ENCODE peak calls at places on chromosomes 2 and 18, in ten cellular contexts. U is mucosa of descending colon; A is HepG2; T is epithelial cell of esophagus; Z is fibroblast of lung; K is psoas muscle; G is hepatocyte; E is dorsolateral prefrontal cortex; R is left lung; Y is activated CD8-positive, alpha-beta T cell treated with anti-CD3 and anti-CD28 coated beads for 36 hours. W is an unnamed sample.

GRCh38 chr18:63970803-63971191 is 916 bp downstream of the SERPINB8 start:
- DNase-seq in R (peak), Y (no peak), U (peak), E (peak), Z (peak), K (peak), G (peak), T (peak), A (no peak), W (peak)

GRCh38 chr2:239369631-239370161 is 31.1 kb downstream of the HDAC4 start:
- DNase-seq in Y (peak), U (peak), T (peak), Z (no peak), E (peak), R (peak), A (no peak), K (no peak), G (no peak), W (peak)

GRCh38 chr18:8525692-8526091 is 83.5 kb upstream of the RAB12 start:
- DNase-seq in Y (peak), R (no peak), T (no peak), Z (no peak), E (no peak), A (peak), K (no peak), U (no peak), G (no peak), W (peak)

GRCh38 chr18:59379772-59380530 is 20.9 kb upstream of the LMAN1 start:
- DNase-seq in A (no peak), U (no peak), R (no peak), E (no peak), Y (no peak), T (no peak), G (no peak), Z (peak), K (no peak), W (no peak)

GRCh38 chr2:241201445-241202267 is 13.2 kb downstream of the ANO7 start:
- DNase-seq in T (no peak), A (no peak), Z (no peak), R (no peak), K (peak), G (no peak), E (no peak), U (no peak), Y (no peak), W (no peak)

GRCh38 chr2:158228943-158229508 is 127.3 kb downstream of the UPP2 start:
- DNase-seq in A (no peak), G (no peak), R (no peak), E (no peak), T (no peak), U (no peak), K (no peak), Y (no peak), Z (no peak), W (no peak)

GRCh38 chr2:16179701-16180402 is 239.5 kb downstream of the MYCN start:
- DNase-seq in R (no peak), U (no peak), Y (no peak), Z (no peak), K (no peak), G (peak), A (no peak), T (peak), E (no peak), W (no peak)

GRCh38 chr18:22705328-22705727 is 227.8 kb upstream of the RBBP8 start:
- DNase-seq in A (no peak), K (no peak), R (no peak), Z (peak), U (no peak), G (peak), T (peak), Y (no peak), E (no peak), W (no peak)

GRCh38 chr18:59143441-59143840 is 3.8 kb downstream of the SEC11C start:
- DNase-seq in K (no peak), A (no peak), E (no peak), T (no peak), Y (no peak), R (no peak), G (no peak), U (no peak), Z (no peak), W (no peak)

GRCh38 chr2:135785032-135785431 is 43.4 kb downstream of the UBXN4 start:
- DNase-seq in R (no peak), T (no peak), A (peak), E (no peak), G (no peak), K (no peak), Z (no peak), U (no peak), Y (no peak), W (no peak)

GRCh38 chr2:128386066-128386465 is 67.4 kb upstream of the HS6ST1 start:
- DNase-seq in R (peak), K (no peak), G (no peak), Z (no peak), Y (no peak), U (no peak), A (no peak), T (no peak), E (no peak), W (peak)

DNA sequence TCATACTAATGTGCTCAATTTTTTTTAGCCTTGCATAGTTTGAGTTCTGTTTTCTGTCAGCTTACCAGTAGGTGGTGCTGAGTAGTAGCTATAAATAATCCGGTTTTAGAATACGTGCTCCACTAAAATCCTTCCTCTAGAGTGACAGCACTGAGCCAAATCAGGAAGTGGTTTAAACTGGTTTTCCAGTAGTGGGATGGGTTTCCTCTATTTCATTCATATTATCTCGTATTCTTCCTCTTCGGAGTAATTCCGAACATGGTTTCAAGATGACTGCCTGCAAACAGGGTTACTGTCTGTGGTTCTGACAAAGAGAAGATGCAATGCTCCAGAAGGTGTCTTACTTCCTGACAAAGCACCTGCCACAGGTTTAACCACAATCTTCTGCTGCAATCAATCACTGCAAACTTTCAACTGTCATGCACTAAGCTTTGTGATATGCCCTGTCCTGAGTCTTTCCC is 496.9 kb upstream of the VRK2 start:
- DNase-seq in R (no peak), G (peak), A (no peak), Z (no peak), K (no peak), U (no peak), Y (peak), T (peak), E (no peak), W (no peak)
- TF ChIP-seq CTCF in R (no peak), G (peak), A (peak), Z (no peak), K (no peak), U (no peak), Y (peak), T (peak), E (no peak), W (no peak)

DNA sequence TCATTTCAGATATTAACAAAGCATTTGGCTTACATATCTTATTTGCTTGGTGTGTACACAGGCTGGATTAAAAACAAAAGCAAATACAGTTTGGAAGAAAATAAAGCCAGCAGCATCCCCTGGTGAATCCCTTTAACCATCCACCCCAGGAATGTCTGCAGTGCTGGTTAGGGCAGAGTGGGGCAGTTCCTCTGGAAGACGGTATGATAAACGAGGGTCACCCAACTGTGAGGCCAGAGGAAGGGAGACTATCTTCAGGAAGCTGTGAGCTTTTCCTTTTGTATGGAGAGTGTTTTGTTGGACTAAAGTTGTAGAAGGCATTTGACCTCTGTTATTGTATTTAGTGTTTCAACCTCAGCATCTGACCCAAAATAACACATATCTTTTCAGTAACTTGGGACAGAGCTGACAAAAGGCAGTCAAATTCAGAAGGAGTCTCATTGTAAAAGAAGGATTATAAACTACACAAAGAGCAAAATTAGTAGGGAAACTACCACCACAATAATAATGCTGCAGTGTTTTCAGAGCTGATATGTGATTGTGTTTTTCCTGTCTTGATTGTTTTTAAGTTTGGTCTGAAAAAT is 159.1 kb downstream of the FMNL2 start:
- DNase-seq in R (no peak), U (no peak), E (no peak), A (no peak), K (no peak), Z (no peak), Y (no peak), G (no peak), T (no peak), W (no peak)
- TF ChIP-seq CTCF in R (no peak), U (no peak), E (no peak), A (peak), K (no peak), Z (no peak), Y (no peak), G (no peak), T (no peak), W (no peak)

GRCh38 chr2:119011910-119012209 is 69.9 kb downstream of the MARCO start:
- DNase-seq in T (no peak), E (no peak), G (no peak), K (no peak), U (no peak), Z (no peak), R (no peak), A (no peak), Y (no peak), W (no peak)

GRCh38 chr2:119012345-119013301 is 70.6 kb downstream of the MARCO start:
- DNase-seq in Y (no peak), G (no peak), K (no peak), Z (no peak), E (no peak), A (no peak), T (no peak), R (peak), U (no peak), W (no peak)

GRCh38 chr2:119010336-119010735 is 68.3 kb downstream of the MARCO start:
- DNase-seq in G (no peak), Y (no peak), T (no peak), K (no peak), A (no peak), R (no peak), E (no peak), U (no peak), Z (no peak), W (no peak)

GRCh38 chr2:119009110-119009509 is 67.1 kb downstream of the MARCO start:
- DNase-seq in A (no peak), G (no peak), T (no peak), R (no peak), E (no peak), Z (no peak), U (no peak), K (no peak), Y (no peak), W (no peak)

GRCh38 chr2:119011162-119011909 is 69.3 kb downstream of the MARCO start:
- DNase-seq in Z (peak), G (peak), E (peak), K (peak), U (peak), T (peak), R (peak), A (peak), Y (peak), W (no peak)
- TF ChIP-seq CTCF in Z (peak), G (peak), E (peak), K (peak), U (peak), T (peak), R (peak), A (peak), Y (peak), W (peak)

DNA sequence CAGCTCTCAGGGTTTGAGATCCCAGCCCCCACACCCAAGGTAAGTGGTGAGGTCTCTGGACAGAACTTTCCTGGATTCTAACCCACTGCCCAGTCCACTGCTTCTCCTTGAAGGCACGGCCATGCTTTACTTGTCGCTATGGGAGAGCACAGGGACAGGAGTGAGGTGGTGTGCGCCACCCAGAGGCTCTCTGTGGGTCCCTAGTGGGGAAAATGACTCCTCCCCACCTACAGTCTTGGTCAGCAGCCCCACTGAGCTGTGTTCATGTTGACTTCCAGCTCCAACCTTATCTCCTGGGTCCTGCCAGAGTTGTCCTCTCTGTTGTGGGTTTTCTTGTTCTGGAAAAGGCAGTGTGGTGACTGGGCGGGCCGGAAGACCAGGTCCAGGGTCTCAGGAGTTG is 11.1 kb downstream of the TET3 start:
- DNase-seq in K (no peak), E (no peak), G (no peak), A (no peak), T (no peak), R (no peak), Z (no peak), Y (peak), U (no peak), W (no peak)
- TF ChIP-seq CTCF in K (no peak), E (no peak), G (no peak), A (peak), T (no peak), R (no peak), Z (no peak), Y (no peak), U (no peak), W (no peak)

DNA sequence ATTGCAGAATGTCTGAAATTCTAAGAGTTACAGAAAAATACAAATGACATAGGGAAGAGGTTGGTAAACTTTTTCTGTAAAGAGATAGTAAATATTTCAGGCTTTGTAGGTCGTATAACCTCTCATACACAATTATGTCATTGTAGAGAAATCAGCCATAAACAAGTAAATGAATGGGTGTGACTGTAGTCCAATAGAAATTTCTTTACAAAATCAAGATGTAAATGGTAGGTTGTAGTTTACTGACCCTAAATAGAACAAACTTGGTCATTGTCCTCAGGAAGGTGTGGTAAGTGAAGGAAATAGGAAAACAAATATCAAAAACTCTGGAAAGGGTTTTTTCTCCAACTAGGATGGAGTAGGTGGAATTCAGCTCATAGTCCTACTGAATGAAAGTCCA is 415.5 kb upstream of the SPHKAP start:
- DNase-seq in U (no peak), A (no peak), Y (no peak), K (no peak), G (no peak), R (no peak), Z (no peak), E (no peak), T (no peak), W (no peak)
- TF ChIP-seq CTCF in U (no peak), A (no peak), Y (no peak), K (no peak), G (no peak), R (no peak), Z (no peak), E (no peak), T (no peak), W (no peak)

DNA sequence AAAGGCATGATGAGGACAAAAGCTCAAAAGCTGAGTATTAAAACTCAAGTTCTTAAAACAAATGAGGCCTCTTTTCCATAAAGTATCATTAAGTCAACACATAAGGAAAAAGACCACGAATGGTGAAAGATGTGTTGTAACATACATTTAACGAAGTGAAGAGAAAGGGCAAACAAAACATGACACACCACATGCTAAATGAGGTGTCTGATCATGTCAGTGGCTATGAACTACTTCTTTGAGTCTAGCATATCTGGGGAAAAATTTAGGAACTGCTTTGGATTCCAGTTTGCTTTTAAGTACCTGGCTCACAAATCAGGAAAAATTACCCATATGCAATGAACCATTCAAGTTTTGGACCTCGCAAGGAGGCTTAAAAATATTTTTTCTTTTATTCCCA is 42.3 kb downstream of the TRIP12 start:
- DNase-seq in Z (no peak), R (no peak), E (no peak), T (peak), A (no peak), Y (no peak), G (no peak), K (no peak), U (no peak), W (no peak)
- TF ChIP-seq CTCF in Z (no peak), R (no peak), E (no peak), T (no peak), A (no peak), Y (no peak), G (no peak), K (no peak), U (no peak), W (no peak)

W was measured in sigmoid colon.